ENCODE peak calls at places on chromosomes 2 and 18, in nine cellular contexts. One of them, this sample, is unnamed.

GRCh38 chr18:49584431-49584830 is 22.6 kb downstream of the LIPG start:
- DNase-seq in body of pancreas: no peak
- DNase-seq in esophagus squamous epithelium: no peak
- DNase-seq in AG10803: no peak
- DNase-seq in choroid plexus epithelial cell: no peak
- DNase-seq in BJ: no peak
- DNase-seq in left ventricle myocardium inferior: no peak
- DNase-seq in tibial artery: no peak
- DNase-seq in astrocyte of the spinal cord: no peak
- DNase-seq in this sample: peak; percentile 39

GRCh38 chr18:37362158-37362890 is 203.3 kb downstream of the CELF4 start:
- DNase-seq in body of pancreas: no peak
- DNase-seq in esophagus squamous epithelium: no peak
- DNase-seq in AG10803: no peak
- DNase-seq in choroid plexus epithelial cell: no peak
- DNase-seq in BJ: no peak
- DNase-seq in left ventricle myocardium inferior: no peak
- DNase-seq in tibial artery: no peak
- DNase-seq in astrocyte of the spinal cord: no peak
- DNase-seq in this sample: no peak

GRCh38 chr18:22604390-22604985 is 186.8 kb upstream of the CTAGE1 start:
- DNase-seq in body of pancreas: peak; percentile 26
- DNase-seq in esophagus squamous epithelium: no peak
- DNase-seq in AG10803: no peak
- DNase-seq in choroid plexus epithelial cell: peak; percentile 66
- DNase-seq in BJ: no peak
- DNase-seq in left ventricle myocardium inferior: peak; percentile 49
- DNase-seq in tibial artery: peak; percentile 82
- DNase-seq in astrocyte of the spinal cord: peak; percentile 47
- DNase-seq in this sample: peak; percentile 93

GRCh38 chr2:120205901-120206581 is 17.2 kb downstream of the TMEM185B start:
- DNase-seq in body of pancreas: no peak
- DNase-seq in esophagus squamous epithelium: no peak
- DNase-seq in AG10803: no peak
- DNase-seq in choroid plexus epithelial cell: no peak
- DNase-seq in BJ: no peak
- DNase-seq in left ventricle myocardium inferior: no peak
- DNase-seq in tibial artery: no peak
- DNase-seq in astrocyte of the spinal cord: no peak
- DNase-seq in this sample: no peak

GRCh38 chr2:24399434-24400206 is 39.3 kb upstream of the ITSN2 start:
- DNase-seq in body of pancreas: no peak
- DNase-seq in esophagus squamous epithelium: no peak
- DNase-seq in AG10803: no peak
- DNase-seq in choroid plexus epithelial cell: no peak
- DNase-seq in BJ: no peak
- DNase-seq in left ventricle myocardium inferior: no peak
- DNase-seq in tibial artery: no peak
- DNase-seq in astrocyte of the spinal cord: no peak
- DNase-seq in this sample: peak; percentile 11

GRCh38 chr2:110979834-110980612 is 140.7 kb upstream of the BCL2L11 start:
- DNase-seq in body of pancreas: no peak
- DNase-seq in esophagus squamous epithelium: no peak
- DNase-seq in AG10803: no peak
- DNase-seq in choroid plexus epithelial cell: no peak
- DNase-seq in BJ: no peak
- DNase-seq in left ventricle myocardium inferior: no peak
- DNase-seq in tibial artery: no peak
- DNase-seq in astrocyte of the spinal cord: no peak
- DNase-seq in this sample: no peak

GRCh38 chr2:177338177-177338721 is 54.3 kb upstream of the AGPS start:
- DNase-seq in body of pancreas: no peak
- DNase-seq in esophagus squamous epithelium: no peak
- DNase-seq in AG10803: peak; percentile 67
- DNase-seq in choroid plexus epithelial cell: peak; percentile 84
- DNase-seq in BJ: no peak
- DNase-seq in left ventricle myocardium inferior: no peak
- DNase-seq in tibial artery: no peak
- DNase-seq in astrocyte of the spinal cord: peak; percentile 70
- DNase-seq in this sample: peak; percentile 53

GRCh38 chr2:135744761-135745314 is 3.2 kb downstream of the UBXN4 start:
- DNase-seq in body of pancreas: no peak
- DNase-seq in esophagus squamous epithelium: no peak
- DNase-seq in AG10803: peak; percentile 22
- DNase-seq in choroid plexus epithelial cell: peak; percentile 42
- DNase-seq in BJ: no peak
- DNase-seq in left ventricle myocardium inferior: no peak
- DNase-seq in tibial artery: no peak
- DNase-seq in astrocyte of the spinal cord: peak; percentile 13
- DNase-seq in this sample: no peak

GRCh38 chr18:65257157-65257556 is 493.7 kb upstream of the CDH7 start:
- DNase-seq in body of pancreas: no peak
- DNase-seq in esophagus squamous epithelium: no peak
- DNase-seq in AG10803: no peak
- DNase-seq in choroid plexus epithelial cell: no peak
- DNase-seq in BJ: no peak
- DNase-seq in left ventricle myocardium inferior: no peak
- DNase-seq in tibial artery: no peak
- DNase-seq in astrocyte of the spinal cord: no peak
- DNase-seq in this sample: no peak

GRCh38 chr2:156982615-156983014 is 274.9 kb upstream of the GALNT5 start:
- DNase-seq in body of pancreas: no peak
- DNase-seq in esophagus squamous epithelium: no peak
- DNase-seq in AG10803: no peak
- DNase-seq in choroid plexus epithelial cell: no peak
- DNase-seq in BJ: no peak
- DNase-seq in left ventricle myocardium inferior: no peak
- DNase-seq in tibial artery: no peak
- DNase-seq in astrocyte of the spinal cord: no peak
- DNase-seq in this sample: no peak

GRCh38 chr2:156986339-156986988 is 271.0 kb upstream of the GALNT5 start:
- DNase-seq in body of pancreas: no peak
- DNase-seq in esophagus squamous epithelium: no peak
- DNase-seq in AG10803: no peak
- DNase-seq in choroid plexus epithelial cell: no peak
- DNase-seq in BJ: no peak
- DNase-seq in left ventricle myocardium inferior: no peak
- DNase-seq in tibial artery: no peak
- DNase-seq in astrocyte of the spinal cord: no peak
- DNase-seq in this sample: no peak
- TF ChIP-seq CTCF in body of pancreas: no peak
- TF ChIP-seq CTCF in esophagus squamous epithelium: no peak
- TF ChIP-seq CTCF in AG10803: no peak
- TF ChIP-seq CTCF in choroid plexus epithelial cell: no peak
- TF ChIP-seq CTCF in BJ: no peak
- TF ChIP-seq CTCF in left ventricle myocardium inferior: no peak
- TF ChIP-seq CTCF in tibial artery: no peak
- TF ChIP-seq CTCF in astrocyte of the spinal cord: no peak
- TF ChIP-seq CTCF in this sample: no peak

DNA sequence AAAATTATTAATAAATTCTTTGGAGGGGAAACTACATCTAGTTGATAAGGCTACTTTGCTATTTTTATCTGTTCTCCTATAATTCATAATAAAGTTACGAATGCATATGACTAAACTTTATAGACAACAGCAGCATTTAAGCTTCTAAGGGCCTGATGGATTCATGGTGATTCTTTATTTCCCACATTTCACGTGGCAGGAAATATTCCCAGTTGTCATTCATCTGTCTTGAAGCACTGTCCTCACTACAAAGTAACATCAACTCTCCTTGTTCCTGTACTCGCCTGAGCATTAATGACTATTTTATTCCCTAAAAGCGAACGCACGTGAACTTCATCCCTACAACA is 2.6 kb downstream of the SATB2 start:
- DNase-seq in body of pancreas: no peak
- DNase-seq in esophagus squamous epithelium: no peak
- DNase-seq in AG10803: no peak
- DNase-seq in choroid plexus epithelial cell: no peak
- DNase-seq in BJ: no peak
- DNase-seq in left ventricle myocardium inferior: no peak
- DNase-seq in tibial artery: no peak
- DNase-seq in astrocyte of the spinal cord: no peak
- DNase-seq in this sample: no peak
- H3K4me3 ChIP-seq in body of pancreas: no peak overlapping the region
- H3K4me3 ChIP-seq in esophagus squamous epithelium: no peak overlapping the region
- H3K4me3 ChIP-seq in AG10803: peak overlapping the region; percentile 86
- H3K4me3 ChIP-seq in choroid plexus epithelial cell: no peak overlapping the region
- H3K4me3 ChIP-seq in BJ: no peak overlapping the region
- H3K4me3 ChIP-seq in left ventricle myocardium inferior: peak overlapping the region; percentile 41
- H3K4me3 ChIP-seq in tibial artery: no peak overlapping the region
- H3K4me3 ChIP-seq in astrocyte of the spinal cord: peak overlapping the region; percentile 70
- H3K4me3 ChIP-seq in this sample: peak overlapping the region; percentile 91

GRCh38 chr2:105398522-105399206 is at the start of gene FHL2:
- DNase-seq in body of pancreas: peak; percentile 45
- DNase-seq in esophagus squamous epithelium: no peak
- DNase-seq in AG10803: peak; percentile 81
- DNase-seq in choroid plexus epithelial cell: peak; percentile 89
- DNase-seq in BJ: no peak
- DNase-seq in left ventricle myocardium inferior: peak; percentile 66
- DNase-seq in tibial artery: peak; percentile 86
- DNase-seq in astrocyte of the spinal cord: peak; percentile 88
- DNase-seq in this sample: peak; percentile 82
- TF ChIP-seq CTCF in body of pancreas: peak; percentile 25
- TF ChIP-seq CTCF in esophagus squamous epithelium: peak; percentile 68
- TF ChIP-seq CTCF in AG10803: peak; percentile 33
- TF ChIP-seq CTCF in choroid plexus epithelial cell: peak; percentile 32
- TF ChIP-seq CTCF in BJ: peak; percentile 37
- TF ChIP-seq CTCF in left ventricle myocardium inferior: peak; percentile 57
- TF ChIP-seq CTCF in tibial artery: peak; percentile 57
- TF ChIP-seq CTCF in astrocyte of the spinal cord: peak; percentile 46
- TF ChIP-seq CTCF in this sample: peak; percentile 31

DNA sequence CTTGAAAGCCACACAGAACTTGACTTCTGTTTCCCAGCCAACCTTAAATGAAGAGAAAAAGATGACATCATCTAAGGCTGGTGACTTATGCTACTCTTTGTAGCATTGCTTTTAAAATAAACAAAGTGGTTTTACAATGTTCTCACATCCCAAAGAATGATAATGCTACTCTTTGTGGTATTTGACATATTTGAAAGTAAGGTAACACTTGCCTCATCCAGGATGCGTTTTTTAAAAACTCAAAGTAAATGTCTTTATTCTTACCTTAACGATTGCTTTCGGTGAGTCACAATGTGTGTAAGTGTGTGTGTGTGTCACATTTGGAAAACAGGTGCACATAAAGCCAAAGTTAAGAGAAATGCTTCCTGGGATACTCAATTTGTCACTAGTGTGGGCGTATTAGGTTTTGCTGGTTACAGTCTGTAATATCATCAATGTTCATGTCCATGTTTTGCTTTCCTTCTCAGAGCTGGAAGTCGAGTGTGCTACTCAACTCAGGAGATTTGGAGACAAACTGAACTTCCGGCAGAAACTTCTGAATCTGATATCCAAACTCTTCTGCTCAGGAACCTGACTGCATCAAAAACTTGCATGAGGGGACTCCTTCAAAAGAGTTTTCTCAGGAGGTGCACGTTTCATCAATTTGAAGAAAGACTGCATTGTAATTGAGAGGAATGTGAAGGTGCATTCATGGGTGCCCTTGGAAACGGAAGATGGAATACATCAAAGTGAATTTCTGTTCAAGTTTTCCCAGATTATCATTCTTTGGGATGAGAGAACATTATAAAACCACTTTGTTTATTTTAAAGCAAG is 2.6 kb downstream of the PMAIP1 start:
- DNase-seq in body of pancreas: no peak
- DNase-seq in esophagus squamous epithelium: no peak
- DNase-seq in AG10803: peak; percentile 46
- DNase-seq in choroid plexus epithelial cell: peak; percentile 91
- DNase-seq in BJ: no peak
- DNase-seq in left ventricle myocardium inferior: no peak
- DNase-seq in tibial artery: no peak
- DNase-seq in astrocyte of the spinal cord: peak; percentile 92
- DNase-seq in this sample: peak; percentile 55
- H3K4me3 ChIP-seq in body of pancreas: no peak overlapping the region
- H3K4me3 ChIP-seq in esophagus squamous epithelium: no peak overlapping the region
- H3K4me3 ChIP-seq in AG10803: no peak overlapping the region
- H3K4me3 ChIP-seq in choroid plexus epithelial cell: peak overlapping the region; percentile 90
- H3K4me3 ChIP-seq in BJ: no peak overlapping the region
- H3K4me3 ChIP-seq in left ventricle myocardium inferior: no peak overlapping the region
- H3K4me3 ChIP-seq in tibial artery: no peak overlapping the region
- H3K4me3 ChIP-seq in astrocyte of the spinal cord: peak overlapping the region; percentile 96
- H3K4me3 ChIP-seq in this sample: no peak overlapping the region

DNA sequence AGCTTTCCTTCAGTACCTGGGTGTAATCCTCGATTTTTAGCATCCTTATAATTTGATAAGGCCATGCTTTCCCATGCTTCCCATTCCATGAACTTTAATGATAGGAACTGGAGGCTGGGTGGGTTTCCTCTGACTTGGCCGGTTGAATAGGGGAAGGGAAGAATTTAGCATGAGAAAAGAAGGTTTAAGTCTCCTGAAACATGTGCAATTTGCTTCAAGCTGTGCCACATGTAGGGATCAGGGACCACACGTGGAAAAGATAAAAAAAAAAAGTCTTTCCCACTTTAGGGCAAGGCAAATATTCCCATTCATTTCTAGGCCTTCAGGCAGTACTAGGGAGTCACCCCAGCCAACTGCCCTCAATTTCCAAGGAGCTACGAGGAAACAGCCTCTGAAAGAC is 900.3 kb downstream of the DSC3 start:
- DNase-seq in body of pancreas: no peak
- DNase-seq in esophagus squamous epithelium: no peak
- DNase-seq in AG10803: no peak
- DNase-seq in choroid plexus epithelial cell: no peak
- DNase-seq in BJ: no peak
- DNase-seq in left ventricle myocardium inferior: no peak
- DNase-seq in tibial artery: no peak
- DNase-seq in astrocyte of the spinal cord: no peak
- DNase-seq in this sample: no peak
- TF ChIP-seq CTCF in body of pancreas: no peak
- TF ChIP-seq CTCF in esophagus squamous epithelium: no peak
- TF ChIP-seq CTCF in AG10803: no peak
- TF ChIP-seq CTCF in choroid plexus epithelial cell: no peak
- TF ChIP-seq CTCF in BJ: no peak
- TF ChIP-seq CTCF in left ventricle myocardium inferior: no peak
- TF ChIP-seq CTCF in tibial artery: no peak
- TF ChIP-seq CTCF in astrocyte of the spinal cord: no peak
- TF ChIP-seq CTCF in this sample: no peak

GRCh38 chr2:27584597-27584996 is 1.8 kb downstream of the ZNF512 start:
- DNase-seq in body of pancreas: no peak
- DNase-seq in esophagus squamous epithelium: no peak
- DNase-seq in AG10803: no peak
- DNase-seq in choroid plexus epithelial cell: no peak
- DNase-seq in BJ: no peak
- DNase-seq in left ventricle myocardium inferior: no peak
- DNase-seq in tibial artery: no peak
- DNase-seq in astrocyte of the spinal cord: no peak
- DNase-seq in this sample: no peak
- H3K4me3 ChIP-seq in body of pancreas: no peak overlapping the region
- H3K4me3 ChIP-seq in esophagus squamous epithelium: no peak overlapping the region
- H3K4me3 ChIP-seq in AG10803: no peak overlapping the region
- H3K4me3 ChIP-seq in choroid plexus epithelial cell: no peak overlapping the region
- H3K4me3 ChIP-seq in BJ: no peak overlapping the region
- H3K4me3 ChIP-seq in left ventricle myocardium inferior: peak overlapping the region; percentile 3
- H3K4me3 ChIP-seq in tibial artery: no peak overlapping the region
- H3K4me3 ChIP-seq in astrocyte of the spinal cord: no peak overlapping the region
- H3K4me3 ChIP-seq in this sample: peak overlapping the region; percentile 85